ENCODE peak calls at places on chromosomes 7 and 10, in six cellular contexts. V is fibroblast of lung, T is upper lobe of right lung, S is cardiac fibroblast, E is endothelial cell, X is mammary epithelial cell. M is an unnamed sample.

GRCh38 chr10:118002581-118002980 is 44.2 kb downstream of the RAB11FIP2 start:
- DNase-seq in S (peak), X (peak), T (no peak), E (no peak), V (peak), M (no peak)

GRCh38 chr10:36880898-36881297 is 244.5 kb upstream of the ANKRD30A start:
- DNase-seq in E (no peak), X (peak), V (peak), S (peak), T (no peak), M (no peak)

GRCh38 chr7:87083865-87084519 is 24.5 kb upstream of the ELAPOR2 start:
- DNase-seq in X (no peak), V (peak), E (no peak), T (no peak), S (peak), M (no peak)

GRCh38 chr10:6494934-6495592 is 85.0 kb downstream of the PRKCQ start:
- DNase-seq in T (no peak), V (no peak), S (no peak), X (no peak), E (no peak), M (no peak)

GRCh38 chr7:10934292-10934691 is 39.4 kb upstream of the PHF14 start:
- DNase-seq in X (no peak), S (peak), T (no peak), E (no peak), V (peak), M (no peak)

GRCh38 chr7:142620375-142620774 is 128.9 kb upstream of the PRSS1 start:
- DNase-seq in V (no peak), E (no peak), T (no peak), S (no peak), X (no peak), M (no peak)

GRCh38 chr7:147022056-147022455 is 905.5 kb downstream of the CNTNAP2 start:
- DNase-seq in X (no peak), E (no peak), V (peak), T (no peak), S (peak), M (peak)

GRCh38 chr7:151792011-151792410 is 84.9 kb downstream of the PRKAG2 start:
- DNase-seq in E (no peak), T (no peak), V (no peak), S (no peak), X (no peak), M (no peak)

GRCh38 chr10:67837519-67838314 is at the start of gene DNAJC12:
- DNase-seq in E (no peak), T (no peak), X (no peak), V (peak), S (peak), M (no peak)

GRCh38 chr10:102394079-102394800 is 1.3 kb upstream of the NFKB2 start:
- DNase-seq in S (peak), E (peak), V (peak), X (peak), T (peak), M (no peak)

GRCh38 chr7:27182861-27183681 is 2.0 kb downstream of the HOXA11 start:
- DNase-seq in X (no peak), S (no peak), E (no peak), T (peak), V (no peak), M (no peak)

GRCh38 chr10:43842496-43842895 is 193.8 kb upstream of the ZNF32 start:
- DNase-seq in E (no peak), T (no peak), S (no peak), X (no peak), V (no peak), M (no peak)

GRCh38 chr7:99404235-99404976 is 4.0 kb downstream of the PDAP1 start:
- DNase-seq in E (no peak), X (peak), V (peak), T (no peak), S (peak), M (no peak)

GRCh38 chr10:4633776-4634175 is 192.2 kb upstream of the AKR1E2 start:
- DNase-seq in X (no peak), E (no peak), V (no peak), S (no peak), T (no peak), M (no peak)

GRCh38 chr10:12720217-12720981 is 281.1 kb downstream of the CCDC3 start:
- DNase-seq in V (peak), T (peak), E (no peak), X (peak), S (peak), M (peak)

GRCh38 chr7:158150234-158150633 is 437.4 kb downstream of the PTPRN2 start:
- DNase-seq in X (no peak), V (no peak), T (no peak), E (no peak), S (no peak), M (no peak)

GRCh38 chr10:97599272-97599619 is 9.7 kb downstream of the C10orf62 start:
- DNase-seq in T (no peak), E (no peak), S (no peak), V (no peak), X (no peak), M (no peak)

GRCh38 chr7:22675917-22676343 is 51.1 kb upstream of the IL6 start:
- DNase-seq in X (peak), S (peak), V (peak), E (no peak), T (no peak), M (no peak)

GRCh38 chr10:124236818-124237217 is 143.4 kb upstream of the CHST15 start:
- DNase-seq in X (no peak), S (no peak), V (peak), T (no peak), E (no peak), M (no peak)

GRCh38 chr7:98073047-98073446 is 33.6 kb upstream of the LMTK2 start:
- DNase-seq in T (peak), V (no peak), S (no peak), X (no peak), E (no peak), M (no peak)

GRCh38 chr7:776381-776780 is 49.3 kb upstream of the PRKAR1B start:
- DNase-seq in S (no peak), E (no peak), X (no peak), T (no peak), V (no peak), M (no peak)

GRCh38 chr7:122974229-122974628 is 21.3 kb downstream of the TAS2R16 start:
- DNase-seq in T (no peak), S (no peak), V (no peak), E (no peak), X (no peak), M (no peak)

GRCh38 chr7:11298220-11298619 is 324.5 kb downstream of the PHF14 start:
- DNase-seq in S (no peak), E (no peak), V (no peak), T (no peak), X (no peak), M (no peak)

GRCh38 chr10:90968448-90969086 is 47.7 kb upstream of the ANKRD1 start:
- DNase-seq in E (no peak), S (peak), X (peak), V (peak), T (no peak), M (peak)

GRCh38 chr10:53619678-53620077 is 847.1 kb upstream of the MBL2 start:
- DNase-seq in V (peak), X (peak), E (no peak), T (no peak), S (no peak), M (no peak)

GRCh38 chr7:155848691-155849690 is 36.7 kb upstream of the SHH start:
- DNase-seq in V (no peak), S (no peak), X (no peak), T (no peak), E (no peak), M (no peak)

GRCh38 chr10:117168135-117168674 is 29.1 kb upstream of the KCNK18 start:
- DNase-seq in T (peak), V (peak), S (peak), E (peak), X (peak), M (no peak)

GRCh38 chr7:13778967-13779366 is 210.5 kb downstream of the ETV1 start:
- DNase-seq in S (peak), E (no peak), X (peak), T (peak), V (peak), M (no peak)

GRCh38 chr7:8640671-8641070 is 207.3 kb downstream of the NXPH1 start:
- DNase-seq in S (no peak), X (no peak), V (no peak), E (no peak), T (no peak), M (no peak)

GRCh38 chr7:155807805-155808550 is 4.3 kb downstream of the SHH start:
- DNase-seq in S (no peak), T (peak), E (no peak), V (no peak), X (no peak), M (no peak)

GRCh38 chr10:78518224-78518623 is 484.6 kb downstream of the RPS24 start:
- DNase-seq in X (no peak), V (no peak), T (no peak), E (no peak), S (no peak), M (no peak)

GRCh38 chr7:90536449-90536848 is 59.7 kb upstream of the CDK14 start:
- DNase-seq in X (no peak), S (no peak), V (no peak), E (no peak), T (no peak), M (no peak)

GRCh38 chr10:46006219-46006618 is 24.2 kb downstream of the NCOA4 start:
- DNase-seq in S (peak), E (no peak), V (peak), X (peak), T (no peak), M (peak)

DNA sequence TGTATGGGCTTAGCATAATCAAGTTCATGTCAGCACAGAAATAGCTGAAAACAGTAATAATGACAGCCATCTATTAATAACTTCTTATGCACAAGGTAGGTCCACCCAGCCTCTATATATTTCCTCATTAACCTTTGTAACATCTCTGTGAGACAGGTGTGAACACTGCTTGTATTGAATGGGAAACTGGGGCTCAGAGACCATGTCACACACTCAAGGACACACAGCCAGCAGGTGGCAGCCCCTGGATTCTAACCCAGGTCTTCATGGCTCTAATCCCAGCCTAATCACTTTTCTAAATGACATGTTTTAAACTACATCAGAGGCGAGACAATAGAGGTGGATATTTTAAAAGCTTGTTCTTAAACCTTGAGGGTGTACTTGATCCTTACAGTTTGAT is 591.4 kb downstream of the PARD3 start:
- DNase-seq in S (no peak), X (no peak), E (no peak), V (no peak), T (no peak), M (no peak)
- TF ChIP-seq CTCF in S (peak), X (peak), E (no peak), V (no peak), T (no peak), M (no peak)

GRCh38 chr10:101052285-101052684 is 9.5 kb upstream of the KAZALD1 start:
- DNase-seq in E (no peak), V (peak), S (peak), T (peak), X (peak), M (no peak)

GRCh38 chr10:101050206-101051069 is 11.4 kb upstream of the KAZALD1 start:
- DNase-seq in X (no peak), V (peak), E (peak), T (peak), S (peak), M (no peak)

GRCh38 chr10:101046332-101047238 is 15.2 kb upstream of the KAZALD1 start:
- DNase-seq in E (no peak), X (no peak), T (no peak), S (no peak), V (peak), M (no peak)

GRCh38 chr10:101047268-101047667 is 14.5 kb upstream of the KAZALD1 start:
- DNase-seq in T (no peak), E (no peak), X (no peak), S (no peak), V (no peak), M (no peak)

DNA sequence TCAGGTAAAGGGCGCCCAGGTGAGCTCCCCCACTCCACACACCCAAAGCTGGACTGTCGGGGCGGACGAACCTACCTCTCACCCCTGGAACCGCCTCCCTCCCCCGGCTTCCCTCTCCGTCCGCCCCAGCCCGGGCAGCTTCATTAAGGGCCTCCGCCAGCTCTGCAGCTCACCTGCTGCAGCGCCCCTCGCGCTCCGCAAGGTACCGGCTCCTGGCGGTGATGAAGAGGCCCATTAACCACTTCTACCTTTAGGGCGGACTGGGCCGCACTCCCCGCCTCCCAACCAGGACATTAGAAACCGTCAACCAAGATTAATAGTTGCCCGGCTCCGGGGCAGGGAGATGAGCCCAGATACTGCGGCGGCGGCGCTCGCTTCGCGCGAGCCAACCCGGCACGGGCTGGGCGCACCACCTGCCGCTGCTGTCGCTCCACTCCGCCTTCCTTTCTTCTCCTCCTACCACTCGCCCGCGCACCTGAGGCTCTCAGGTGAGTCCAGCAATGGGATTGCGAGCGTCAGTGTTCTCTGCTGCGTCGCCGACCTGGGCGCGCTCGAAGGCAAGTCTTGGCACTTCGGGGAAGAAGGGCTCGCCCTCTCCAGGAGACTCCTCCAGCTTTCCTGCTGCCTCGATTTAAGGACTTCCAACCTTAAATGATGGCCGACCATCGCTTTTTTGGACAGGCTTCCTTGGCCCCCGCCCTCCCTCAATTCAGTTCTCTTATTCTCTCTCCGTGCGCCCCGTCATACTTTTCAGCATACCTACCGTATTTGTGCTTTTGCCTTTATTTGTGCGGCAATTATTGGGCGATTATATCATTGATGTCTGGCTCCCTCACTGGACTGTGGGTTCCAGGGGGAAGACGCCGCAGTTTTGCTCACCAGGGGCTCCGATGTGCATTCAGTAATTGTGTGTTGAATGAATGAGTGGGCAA is 13.6 kb upstream of the KAZALD1 start:
- DNase-seq in V (no peak), E (no peak), S (no peak), T (no peak), X (no peak), M (no peak)
- TF ChIP-seq CTCF in V (no peak), E (no peak), S (no peak), T (no peak), X (no peak), M (peak)

GRCh38 chr10:44863344-44864041 is 47.6 kb upstream of the TMEM72 start:
- DNase-seq in X (no peak), T (no peak), V (peak), S (no peak), E (no peak), M (no peak)
- TF ChIP-seq CTCF in X (no peak), T (no peak), V (no peak), S (no peak), E (no peak), M (no peak)

GRCh38 chr7:117982071-117983055 is 109.1 kb upstream of the CTTNBP2 start:
- DNase-seq in X (no peak), E (no peak), S (no peak), T (no peak), V (no peak), M (no peak)
- TF ChIP-seq CTCF in X (no peak), E (no peak), S (no peak), T (no peak), V (no peak), M (no peak)

GRCh38 chr10:75926763-75927162 is 495.3 kb downstream of the LRMDA start:
- DNase-seq in T (no peak), X (no peak), S (no peak), V (no peak), E (no peak), M (no peak)
- TF ChIP-seq CTCF in T (no peak), X (no peak), S (no peak), V (no peak), E (no peak), M (no peak)

GRCh38 chr10:173741-174140 is 38.5 kb downstream of the ZMYND11 start:
- DNase-seq in E (no peak), S (peak), V (no peak), T (no peak), X (no peak), M (no peak)

GRCh38 chr10:176677-177076 is 41.4 kb downstream of the ZMYND11 start:
- DNase-seq in E (no peak), S (no peak), T (no peak), V (no peak), X (no peak), M (no peak)

GRCh38 chr10:182441-183201 is 47.4 kb downstream of the ZMYND11 start:
- DNase-seq in E (no peak), S (peak), V (peak), T (no peak), X (no peak), M (no peak)

GRCh38 chr10:178723-179122 is 43.5 kb downstream of the ZMYND11 start:
- DNase-seq in T (no peak), E (no peak), V (peak), S (peak), X (no peak), M (no peak)

DNA sequence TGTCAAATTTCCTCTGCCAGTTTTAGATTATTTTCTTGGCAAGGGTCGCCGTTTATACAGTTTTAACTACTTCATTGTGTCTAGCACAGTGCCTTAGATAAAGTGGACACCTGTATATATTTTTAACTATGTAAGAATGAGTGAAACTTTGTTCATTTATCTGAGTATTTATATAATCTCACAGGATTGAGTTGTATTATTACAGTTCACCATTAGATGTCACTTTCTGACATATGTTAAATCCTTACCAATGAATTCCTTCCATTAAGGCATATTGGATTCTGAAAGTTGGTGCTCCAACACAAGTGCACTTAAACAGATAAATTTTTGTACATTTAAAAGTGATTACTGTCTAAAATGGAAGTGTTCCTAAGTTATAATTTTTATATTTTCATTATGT is 43.0 kb downstream of the ZMYND11 start:
- DNase-seq in T (no peak), V (peak), E (no peak), S (peak), X (peak), M (peak)
- TF ChIP-seq CTCF in T (peak), V (peak), E (no peak), S (peak), X (peak), M (no peak)

GRCh38 chr10:666237-667012 is 23.0 kb downstream of the DIP2C start:
- DNase-seq in X (no peak), V (no peak), E (no peak), T (peak), S (no peak), M (no peak)
- TF ChIP-seq CTCF in X (no peak), V (no peak), E (no peak), T (no peak), S (no peak), M (no peak)

DNA sequence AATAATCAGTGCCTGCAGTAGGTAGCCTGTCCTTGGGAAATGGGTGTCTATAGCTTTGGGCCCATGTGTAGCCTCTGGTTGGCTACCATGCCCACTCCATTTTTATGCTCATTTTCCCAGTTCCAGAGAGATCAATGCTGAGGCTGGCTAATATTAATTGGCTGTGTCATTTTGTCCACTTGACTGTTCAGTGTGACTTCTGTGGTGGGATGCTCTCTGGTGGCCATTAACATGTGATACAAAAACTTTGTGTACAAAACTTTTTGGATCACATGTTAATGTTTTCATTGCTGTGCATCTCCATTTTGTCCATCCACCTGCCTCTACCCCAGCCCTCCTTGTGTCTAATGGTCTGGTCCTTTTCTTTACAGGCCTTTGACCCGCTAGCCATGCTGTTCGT is 22.7 kb downstream of the VIM start:
- DNase-seq in T (no peak), X (no peak), S (peak), E (no peak), V (no peak), M (no peak)
- TF ChIP-seq CTCF in T (peak), X (no peak), S (no peak), E (no peak), V (no peak), M (no peak)

DNA sequence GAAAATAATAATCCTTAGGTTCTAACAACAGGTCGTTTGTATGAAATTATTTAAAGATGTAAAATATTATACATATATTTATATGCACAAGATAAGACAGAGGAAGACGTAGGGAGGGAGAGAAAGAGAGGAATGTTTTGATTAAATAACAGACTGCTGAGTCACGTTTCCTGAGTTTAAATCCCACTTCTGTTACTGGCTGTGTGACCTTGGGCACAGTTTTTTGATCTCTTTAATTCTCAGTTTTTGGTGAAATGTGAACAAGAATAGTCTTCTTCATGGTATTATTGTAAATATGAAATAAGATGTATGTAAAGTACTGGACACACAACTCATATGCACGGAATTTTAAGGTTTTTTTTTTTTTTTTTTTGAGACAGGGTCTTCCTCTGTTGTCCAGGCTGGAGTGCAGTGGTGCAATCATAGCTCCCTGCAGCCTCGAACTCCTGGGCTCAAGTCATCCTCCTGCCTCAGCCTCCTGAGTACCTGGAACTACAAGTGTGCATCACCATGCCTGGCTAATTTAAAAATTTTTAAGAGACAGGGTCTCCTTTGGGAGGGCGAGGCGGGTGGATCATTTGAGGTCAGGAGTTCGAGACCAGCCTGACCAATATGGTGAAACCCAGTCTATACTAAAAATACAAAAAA is 42.6 kb downstream of the BAMBI start:
- DNase-seq in T (no peak), X (no peak), S (peak), V (peak), E (no peak), M (no peak)
- TF ChIP-seq CTCF in T (no peak), X (no peak), S (no peak), V (no peak), E (no peak), M (no peak)

GRCh38 chr10:35639651-35640311 is 2.3 kb downstream of the FZD8 start:
- DNase-seq in T (peak), E (peak), V (peak), S (peak), X (peak), M (no peak)
- TF ChIP-seq CTCF in T (no peak), E (no peak), V (no peak), S (peak), X (peak), M (peak)

M was measured in kidney epithelial cell.